ENCODE peak calls at places on chromosomes 7 and 10, in ten cellular contexts. W, Q, H, I, E, Z, Y, F, A and S are unnamed samples.

GRCh38 chr7:21514071-21514470 is 28.8 kb upstream of the DNAH11 start:
- DNase-seq in Q (no peak), A (no peak), E (no peak), Z (no peak), I (no peak), H (no peak), Y (no peak), W (no peak), F (no peak), S (no peak)

GRCh38 chr7:27418544-27418943 is 175.9 kb downstream of the EVX1 start:
- DNase-seq in Z (no peak), W (no peak), F (no peak), I (no peak), A (peak; percentile 7), Q (no peak), E (no peak), H (no peak), Y (no peak), S (no peak)

GRCh38 chr10:119652361-119652760 is 1.2 kb downstream of the BAG3 start:
- DNase-seq in Q (no peak), E (no peak), F (peak; percentile 43), W (peak; percentile 69), Y (no peak), A (peak; percentile 57), H (no peak), I (no peak), Z (no peak), S (no peak)

GRCh38 chr7:116142850-116143249 is 67.5 kb upstream of the TES start:
- DNase-seq in I (no peak), A (no peak), Z (no peak), Q (no peak), Y (no peak), H (no peak), F (no peak), E (peak; percentile 27), W (no peak), S (no peak)

GRCh38 chr7:96182424-96183158 is 139.3 kb downstream of the SLC25A13 start:
- DNase-seq in Z (no peak), Q (no peak), F (no peak), E (no peak), H (no peak), Y (no peak), W (no peak), A (no peak), I (no peak), S (no peak)

GRCh38 chr10:104323085-104323484 is 15.2 kb downstream of the ITPRIP start:
- DNase-seq in Z (no peak), W (no peak), I (no peak), A (no peak), Q (no peak), Y (no peak), H (no peak), E (no peak), F (no peak), S (no peak)

GRCh38 chr10:112346774-112347173 is 27.1 kb upstream of the ACSL5 start:
- DNase-seq in A (no peak), Z (no peak), W (no peak), H (no peak), E (no peak), F (no peak), Y (no peak), Q (no peak), I (no peak), S (no peak)

GRCh38 chr7:115216652-115217051 is 294.8 kb downstream of the MDFIC start:
- DNase-seq in I (no peak), Z (no peak), F (no peak), Q (no peak), A (no peak), W (no peak), H (no peak), Y (no peak), E (no peak), S (no peak)

GRCh38 chr7:17546206-17546998 is 247.9 kb downstream of the AHR start:
- DNase-seq in Z (no peak), W (peak; percentile 90), I (no peak), Q (no peak), E (no peak), Y (no peak), A (peak; percentile 38), H (no peak), F (no peak), S (no peak)

GRCh38 chr10:48811917-48812316 is 127.2 kb downstream of the WDFY4 start:
- DNase-seq in Y (no peak), F (no peak), E (no peak), H (no peak), Q (no peak), A (no peak), Z (no peak), I (no peak), W (no peak), S (no peak)

GRCh38 chr10:92042541-92042940 is 119.0 kb downstream of the BTAF1 start:
- DNase-seq in H (no peak), W (no peak), I (no peak), Y (no peak), Z (no peak), Q (no peak), A (no peak), E (no peak), F (no peak), S (no peak)

GRCh38 chr10:129848084-129848483 is 116.0 kb downstream of the EBF3 start:
- DNase-seq in E (no peak), W (no peak), F (no peak), Q (no peak), Y (no peak), Z (no peak), A (no peak), I (no peak), H (no peak), S (no peak)

GRCh38 chr10:111079241-111079760 is 2.5 kb downstream of the ADRA2A start:
- DNase-seq in A (no peak), E (no peak), H (no peak), F (no peak), I (no peak), Z (no peak), Y (no peak), Q (no peak), W (no peak), S (no peak)

GRCh38 chr7:5780801-5781496 is 514 bp downstream of the RNF216 start:
- DNase-seq in Q (peak; percentile 58), W (peak; percentile 36), A (peak; percentile 21), H (peak; percentile 65), E (peak; percentile 42), Z (no peak), I (no peak), F (no peak), Y (peak; percentile 45), S (peak; percentile 73)

GRCh38 chr10:84715911-84716310 is 387.5 kb downstream of the CCSER2 start:
- DNase-seq in Y (no peak), Q (no peak), W (peak; percentile 14), A (peak; percentile 59), Z (no peak), F (peak; percentile 31), E (no peak), I (no peak), H (no peak), S (no peak)

GRCh38 chr10:22316286-22317120 is at the start of gene COMMD3:
- DNase-seq in W (peak; percentile 93), Q (peak; percentile 90), I (peak; percentile 88), Z (peak; percentile 64), Y (peak; percentile 87), F (no peak), A (peak; percentile 82), H (peak; percentile 89), E (peak; percentile 80), S (peak; percentile 91)

GRCh38 chr7:81887098-81887497 is 117.3 kb upstream of the HGF start:
- DNase-seq in Y (no peak), Q (no peak), Z (no peak), E (no peak), I (no peak), F (no peak), A (no peak), W (peak; percentile 48), H (no peak), S (no peak)

GRCh38 chr10:3886666-3887251 is 101.8 kb upstream of the KLF6 start:
- DNase-seq in W (peak; percentile 89), Y (no peak), F (no peak), H (peak; percentile 38), Z (no peak), E (no peak), A (peak; percentile 51), Q (no peak), I (peak; percentile 62), S (peak; percentile 58)

GRCh38 chr10:80196270-80196949 is 8.9 kb downstream of the ANXA11 start:
- DNase-seq in Q (peak; percentile 80), Y (peak; percentile 90), W (no peak), E (peak; percentile 84), I (no peak), H (peak; percentile 84), Z (no peak), F (peak; percentile 90), A (peak; percentile 100), S (peak; percentile 89)

GRCh38 chr10:132404911-132405462 is 8.0 kb downstream of the PWWP2B start:
- DNase-seq in E (no peak), Z (no peak), F (no peak), A (no peak), Y (no peak), H (no peak), I (no peak), Q (no peak), W (no peak), S (no peak)

GRCh38 chr7:106367018-106367420 is 82.2 kb upstream of the NAMPT start:
- DNase-seq in A (peak; percentile 57), I (no peak), F (no peak), Y (no peak), E (no peak), W (peak; percentile 65), Z (no peak), H (no peak), Q (no peak), S (no peak)

GRCh38 chr7:22858274-22858639 is 35.6 kb upstream of the TOMM7 start:
- DNase-seq in F (no peak), H (no peak), Q (no peak), Y (no peak), I (no peak), A (no peak), E (no peak), Z (no peak), W (no peak), S (no peak)
- H3K27ac ChIP-seq in F (peak overlapping the region; percentile 97), H (peak overlapping the region; percentile 97), Q (peak overlapping the region; percentile 40), Y (peak overlapping the region; percentile 71), I (peak overlapping the region; percentile 79), A (peak overlapping the region; percentile 95), E (no peak overlapping the region), Z (peak overlapping the region; percentile 78), W (no peak overlapping the region), S (no peak overlapping the region)

GRCh38 chr10:74373059-74373458 is 222.0 kb downstream of the ADK start:
- DNase-seq in I (no peak), F (no peak), Q (no peak), W (no peak), A (no peak), E (no peak), H (no peak), Y (no peak), Z (no peak), S (no peak)
- H3K4me1 ChIP-seq in I (no peaks in the 10 kb centered on the region), F (no peaks in the 10 kb centered on the region), Q (no peaks in the 10 kb centered on the region), W (no peaks in the 10 kb centered on the region), A (peaks cover 5% of the 10 kb centered on the region), E (no peaks in the 10 kb centered on the region), H (no peaks in the 10 kb centered on the region), Y (no peaks in the 10 kb centered on the region), Z (no peaks in the 10 kb centered on the region), S (no peaks in the 10 kb centered on the region)

GRCh38 chr7:89826574-89826973 is 327.7 kb upstream of the STEAP1 start:
- DNase-seq in H (no peak), A (no peak), Q (no peak), F (no peak), Z (no peak), W (no peak), E (no peak), Y (no peak), I (no peak), S (no peak)
- TF ChIP-seq CTCF in H (no peak), A (no peak), Q (no peak), F (no peak), Z (no peak), W (no peak), E (no peak), Y (no peak), I (no peak), S (no peak)

GRCh38 chr7:86978804-86979506 is 80.5 kb downstream of the ELAPOR2 start:
- DNase-seq in Z (no peak), F (no peak), Y (no peak), W (no peak), Q (no peak), E (peak; percentile 26), I (no peak), H (no peak), A (no peak), S (no peak)
- H3K27ac ChIP-seq in Z (no peak overlapping the region), F (no peak overlapping the region), Y (no peak overlapping the region), W (no peak overlapping the region), Q (no peak overlapping the region), E (peak overlapping the region; percentile 28), I (no peak overlapping the region), H (no peak overlapping the region), A (no peak overlapping the region), S (no peak overlapping the region)